ENCODE peak calls at places on chromosomes 13 and 19, in four cellular contexts. F is CD4-positive, alpha-beta T cell; L is uterus; I is MM.1S. T is an unnamed sample.
A peak's percentile ranks its signal among the peaks of the same experiment; 100 is the strongest.

GRCh38 chr19:55253842-55254624 is 4.8 kb downstream of the PPP6R1 start:
- DNase-seq in I (peak; percentile 87), L (no peak), F (peak; percentile 70), T (peak; percentile 50)

GRCh38 chr19:55593096-55593772 is 6.1 kb downstream of the FIZ1 start:
- DNase-seq in F (no peak), I (no peak), L (no peak), T (no peak)

GRCh38 chr19:42272989-42273406 is 3.9 kb downstream of the CIC start:
- DNase-seq in I (no peak), F (no peak), L (no peak), T (no peak)

GRCh38 chr13:111976474-111977183 is 90.3 kb upstream of the SOX1 start:
- DNase-seq in L (no peak), I (no peak), F (no peak), T (no peak)

GRCh38 chr19:17648786-17649185 is 39.4 kb downstream of the UNC13A start:
- DNase-seq in L (no peak), F (no peak), I (no peak), T (no peak)

GRCh38 chr13:68185767-68186166 is 955.6 kb upstream of the PCDH9 start:
- DNase-seq in L (no peak), I (peak; percentile 46), F (no peak), T (no peak)

GRCh38 chr19:35346193-35347052 is 1.3 kb upstream of the FFAR1 start:
- DNase-seq in F (peak; percentile 68), L (no peak), I (no peak), T (no peak)

GRCh38 chr13:50323440-50324070 is 308.3 kb downstream of the KCNRG start:
- DNase-seq in I (no peak), L (no peak), F (no peak), T (no peak)

GRCh38 chr13:48973845-48974431 is 1.8 kb upstream of the FNDC3A start:
- DNase-seq in I (no peak), L (no peak), F (no peak), T (no peak)

GRCh38 chr13:42594577-42595571 is 20.9 kb downstream of the TNFSF11 start:
- DNase-seq in F (peak; percentile 38), I (peak; percentile 40), L (peak; percentile 52), T (no peak)

GRCh38 chr19:485583-486236 is 10.6 kb upstream of the MADCAM1 start:
- DNase-seq in I (no peak), F (no peak), L (no peak), T (peak; percentile 69)

GRCh38 chr13:98184796-98185195 is 7.7 kb upstream of the RNF113B start:
- DNase-seq in I (no peak), F (no peak), L (no peak), T (no peak)

GRCh38 chr19:33905937-33906577 is 109.4 kb downstream of the KCTD15 start:
- DNase-seq in L (peak; percentile 58), F (no peak), I (no peak), T (peak; percentile 73)

GRCh38 chr13:52383362-52383761 is 22.6 kb downstream of the THSD1 start:
- DNase-seq in I (no peak), L (no peak), F (no peak), T (no peak)

GRCh38 chr13:20414475-20415287 is 111.0 kb downstream of the CRYL1 start:
- DNase-seq in F (no peak), L (no peak), I (no peak), T (no peak)

GRCh38 chr19:14979136-14979497 is 547 bp downstream of the SLC1A6 start:
- DNase-seq in L (no peak), F (no peak), I (no peak), T (no peak)

GRCh38 chr13:101893021-101893420 is 440.5 kb downstream of the ITGBL1 start:
- DNase-seq in I (no peak), L (no peak), F (no peak), T (no peak)

GRCh38 chr19:16605552-16605951 is 22.5 kb downstream of the MED26 start:
- DNase-seq in I (no peak), L (no peak), F (no peak), T (peak; percentile 81)

GRCh38 chr13:64505511-64505910 is 2724.6 kb downstream of the PCDH9 start:
- DNase-seq in I (no peak), F (no peak), L (no peak), T (no peak)

GRCh38 chr19:32824906-32825608 is 44.5 kb downstream of the SLC7A9 start:
- DNase-seq in F (no peak), L (no peak), I (no peak), T (no peak)

GRCh38 chr13:53342623-53343022 is 314.0 kb downstream of the OLFM4 start:
- DNase-seq in I (no peak), L (no peak), F (no peak), T (no peak)

GRCh38 chr13:112851107-112852046 is 117.6 kb upstream of the MCF2L start:
- DNase-seq in F (peak; percentile 6), I (no peak), L (no peak), T (no peak)

GRCh38 chr13:98089826-98090225 is 53.1 kb upstream of the FARP1 start:
- DNase-seq in I (no peak), L (no peak), F (no peak), T (no peak)

GRCh38 chr13:50127017-50127725 is 111.9 kb downstream of the KCNRG start:
- DNase-seq in L (peak; percentile 49), I (no peak), F (peak; percentile 62), T (peak; percentile 57)

GRCh38 chr19:49150106-49150943 is 4.9 kb downstream of the HRC start:
- DNase-seq in F (peak; percentile 54), I (peak; percentile 69), L (peak; percentile 77), T (peak; percentile 82)

GRCh38 chr19:20482721-20483120 is 82.9 kb downstream of the ZNF737 start:
- DNase-seq in F (peak; percentile 34), I (no peak), L (no peak), T (no peak)

GRCh38 chr19:29855771-29856510 is 44.1 kb downstream of the CCNE1 start:
- DNase-seq in I (no peak), F (no peak), L (no peak), T (no peak)

GRCh38 chr13:21113851-21114306 is 52.5 kb upstream of the LATS2 start:
- DNase-seq in L (no peak), F (no peak), I (no peak), T (no peak)

GRCh38 chr19:21221653-21222052 is 79.8 kb downstream of the ZNF431 start:
- DNase-seq in L (no peak), F (no peak), I (no peak), T (no peak)

GRCh38 chr13:40336228-40337221 is 329.9 kb downstream of the FOXO1 start:
- DNase-seq in L (no peak), F (no peak), I (no peak), T (no peak)

GRCh38 chr13:21435710-21436151 is 23.4 kb downstream of the ZDHHC20 start:
- DNase-seq in F (peak; percentile 46), L (peak; percentile 16), I (peak; percentile 12), T (no peak)

GRCh38 chr19:6801397-6802086 is 29.0 kb downstream of the VAV1 start:
- DNase-seq in F (peak; percentile 80), L (peak; percentile 29), I (peak; percentile 94), T (peak; percentile 79)

DNA sequence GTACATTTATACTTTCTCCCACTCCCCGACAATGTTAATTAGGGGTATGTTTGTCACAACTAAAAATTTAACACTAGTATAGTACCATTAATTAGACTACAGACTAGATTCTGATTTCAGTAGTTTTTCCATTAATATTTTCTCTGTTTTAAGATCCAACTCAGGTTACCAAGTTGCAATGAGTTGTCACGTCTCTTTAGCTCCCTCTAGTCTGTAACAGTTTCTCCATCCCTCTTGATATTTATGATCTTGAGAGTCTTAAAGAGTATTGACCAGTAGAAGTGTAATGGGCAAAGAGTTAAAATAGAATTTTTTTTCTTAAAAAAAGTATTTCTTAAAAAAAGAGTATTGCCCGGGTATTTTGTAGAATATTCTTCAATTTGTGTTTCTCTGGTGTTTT is 598.1 kb downstream of the TBC1D4 start:
- DNase-seq in L (no peak), I (no peak), F (no peak), T (no peak)
- TF ChIP-seq CTCF in L (no peak), I (no peak), F (no peak), T (no peak)

GRCh38 chr19:11860721-11861120 is 12.2 kb downstream of the ZNF439 start:
- DNase-seq in F (no peak), I (no peak), L (no peak), T (no peak)

GRCh38 chr19:11856568-11857264 is 8.2 kb downstream of the ZNF439 start:
- DNase-seq in I (no peak), L (no peak), F (no peak), T (no peak)

DNA sequence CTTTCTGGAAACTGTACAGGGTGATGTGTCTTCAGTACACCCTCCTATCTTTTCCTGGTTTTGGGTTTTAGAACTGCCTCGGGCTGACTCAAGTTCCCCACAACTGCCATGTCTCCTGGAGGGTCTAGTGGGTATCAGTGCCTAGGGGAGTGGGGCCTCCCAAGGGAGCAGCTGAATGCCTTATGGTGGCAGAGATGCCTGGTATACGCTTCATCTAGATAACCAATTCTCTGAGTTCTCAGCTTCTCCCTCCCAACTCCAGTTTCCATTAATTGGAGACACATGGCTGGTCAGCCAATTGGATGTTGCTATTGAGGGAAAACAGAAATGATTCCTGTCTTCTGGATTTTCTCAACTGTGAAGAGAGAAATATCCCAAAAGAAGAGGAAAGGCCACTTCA is 12.8 kb downstream of the ZNF439 start:
- DNase-seq in F (no peak), I (no peak), L (no peak), T (no peak)
- H3K9me3 ChIP-seq in F (peaks cover 85% of the 10 kb centered on the region), I (no peaks in the 10 kb centered on the region), L (peaks cover 13% of the 10 kb centered on the region), T (no peaks in the 10 kb centered on the region)

GRCh38 chr19:51339313-51339686 is 2.6 kb downstream of the VSIG10L start:
- DNase-seq in I (no peak), L (no peak), F (no peak), T (no peak)

GRCh38 chr19:51338563-51339312 is 3.2 kb downstream of the VSIG10L start:
- DNase-seq in F (peak; percentile 86), L (peak; percentile 86), I (no peak), T (peak; percentile 83)

GRCh38 chr19:51341066-51341465 is 873 bp downstream of the VSIG10L start:
- DNase-seq in I (no peak), L (no peak), F (no peak), T (no peak)

GRCh38 chr19:51337861-51338562 is 3.9 kb downstream of the VSIG10L start:
- DNase-seq in L (no peak), F (no peak), I (no peak), T (peak; percentile 30)

DNA sequence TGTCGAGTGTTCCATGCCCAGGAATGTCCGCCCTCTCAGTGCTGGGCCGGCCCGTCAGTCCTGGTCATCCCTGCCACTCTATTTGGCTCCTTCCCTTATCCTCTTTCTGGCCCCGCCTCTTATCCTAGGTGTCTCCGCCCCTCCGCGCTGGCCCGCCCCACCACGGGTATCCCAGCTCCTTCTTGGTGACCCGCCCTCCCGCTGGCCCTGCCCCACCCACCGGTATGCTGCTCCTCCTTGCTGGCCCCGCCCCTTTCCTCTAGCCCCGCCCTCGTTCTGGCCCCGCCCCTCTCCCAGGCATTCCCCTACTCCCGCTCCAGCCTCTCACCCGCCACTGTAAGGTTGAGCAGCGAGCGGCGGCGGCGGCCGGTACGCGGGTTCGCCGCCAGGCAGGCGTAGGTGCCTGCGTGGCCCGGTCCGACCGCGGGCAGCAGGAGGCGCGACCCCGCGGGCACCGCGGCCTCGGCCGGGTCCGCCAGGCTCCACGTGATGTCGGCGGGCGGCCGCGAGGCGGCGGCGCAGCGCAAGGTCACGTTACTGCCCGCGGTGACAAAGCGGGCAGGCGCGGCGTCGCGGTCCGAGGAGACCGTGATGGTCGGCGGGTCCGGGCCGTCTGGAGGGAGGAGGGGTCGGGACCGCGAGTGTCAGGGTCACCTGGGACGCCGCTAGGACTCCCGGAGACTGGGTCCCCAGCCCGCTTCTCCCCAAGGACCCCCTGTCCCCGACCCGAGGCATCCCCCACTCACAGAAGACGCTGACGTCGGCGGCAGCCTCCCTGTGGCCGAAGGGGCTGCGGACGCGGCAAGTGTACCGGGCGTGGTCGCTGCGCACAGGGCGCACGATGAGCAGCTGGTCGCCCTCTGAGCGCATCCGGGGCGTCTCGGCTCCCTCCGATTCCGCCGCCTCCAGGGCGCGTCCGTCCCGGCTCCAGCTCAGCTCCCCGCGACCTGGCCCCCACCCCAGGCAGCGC is 2.0 kb downstream of the VSIG10L start:
- DNase-seq in F (peak; percentile 83), L (peak; percentile 99), I (no peak), T (peak; percentile 98)
- TF ChIP-seq CTCF in F (no peak), L (peak; percentile 59), I (no peak), T (peak; percentile 22)

GRCh38 chr13:90461398-90461797 is 886.1 kb upstream of the MIR17HG start:
- DNase-seq in I (no peak), F (no peak), L (no peak), T (no peak)
- H3K9me3 ChIP-seq in I (no peaks in the 10 kb centered on the region), F (no peaks in the 10 kb centered on the region), L (no peaks in the 10 kb centered on the region), T (no peaks in the 10 kb centered on the region)

T was measured in psoas muscle.